ENCODE peak calls at places on chromosomes 7 and 10, in five cellular contexts. P, H, D, G and R are unnamed samples.
A peak's percentile ranks its signal among the peaks of the same experiment; 100 is the strongest.

GRCh38 chr7:78734626-78735025 is 718.8 kb downstream of the MAGI2 start:
- DNase-seq in P (no peak), D (no peak), G (no peak), H (no peak), R (no peak)

GRCh38 chr7:92621026-92621540 is 30.9 kb upstream of the FAM133B start:
- DNase-seq in P (peak; percentile 76), G (peak; percentile 94), H (peak; percentile 84), D (peak; percentile 64), R (peak; percentile 55)

GRCh38 chr10:32112055-32112454 is 55.8 kb upstream of the KIF5B start:
- DNase-seq in D (no peak), H (no peak), P (no peak), G (peak; percentile 64), R (no peak)

GRCh38 chr10:89158446-89158845 is 48.7 kb downstream of the CH25H start:
- DNase-seq in P (no peak), H (no peak), G (peak; percentile 31), D (no peak), R (no peak)

GRCh38 chr10:95391570-95392249 is 100.9 kb upstream of the PDLIM1 start:
- DNase-seq in G (peak; percentile 46), D (no peak), H (peak; percentile 78), P (no peak), R (peak; percentile 28)

GRCh38 chr7:158067931-158068482 is 519.6 kb downstream of the PTPRN2 start:
- DNase-seq in G (no peak), D (no peak), P (no peak), H (no peak), R (no peak)

GRCh38 chr7:48511021-48511579 is 339.8 kb downstream of the ABCA13 start:
- DNase-seq in H (no peak), D (no peak), P (peak; percentile 15), G (no peak), R (no peak)

GRCh38 chr7:74306737-74307469 is 17.7 kb downstream of the CLIP2 start:
- DNase-seq in H (no peak), P (peak; percentile 81), G (peak; percentile 85), D (no peak), R (peak; percentile 31)

GRCh38 chr10:86756511-86757109 is at the start of gene BMPR1A:
- DNase-seq in G (peak; percentile 86), D (no peak), H (peak; percentile 67), P (peak; percentile 90), R (peak; percentile 88)

GRCh38 chr10:110226926-110227641 is 19.7 kb downstream of the MXI1 start:
- DNase-seq in D (peak; percentile 62), H (peak; percentile 70), P (peak; percentile 72), G (peak; percentile 19), R (peak; percentile 81)

GRCh38 chr10:63115732-63116383 is 17.3 kb upstream of the NRBF2 start:
- DNase-seq in D (no peak), G (peak; percentile 75), H (peak; percentile 48), P (peak; percentile 83), R (peak; percentile 85)

GRCh38 chr7:31776616-31777015 is 89.6 kb downstream of the PPP1R17 start:
- DNase-seq in H (no peak), D (no peak), P (no peak), G (peak; percentile 84), R (no peak)

GRCh38 chr10:28788252-28788651 is 110.9 kb downstream of the BAMBI start:
- DNase-seq in H (no peak), P (no peak), D (no peak), G (no peak), R (no peak)

GRCh38 chr10:986881-987634 is 1.2 kb upstream of the GTPBP4 start:
- DNase-seq in D (no peak), H (no peak), P (no peak), G (peak; percentile 86), R (no peak)

GRCh38 chr7:11910253-11910652 is 78.3 kb upstream of the THSD7A start:
- DNase-seq in H (no peak), P (no peak), D (no peak), G (no peak), R (no peak)

GRCh38 chr7:29319719-29320521 is 125.3 kb downstream of the CHN2 start:
- DNase-seq in G (no peak), P (peak; percentile 29), D (no peak), H (no peak), R (no peak)

GRCh38 chr7:76383089-76383944 is 24.5 kb upstream of the YWHAG start:
- DNase-seq in H (no peak), P (peak; percentile 61), G (no peak), D (no peak), R (no peak)

GRCh38 chr7:84949067-84949466 is 237.8 kb downstream of the SEMA3D start:
- DNase-seq in H (no peak), D (no peak), P (no peak), G (peak; percentile 8), R (no peak)

GRCh38 chr10:51422311-51423120 is 276.9 kb downstream of the CSTF2T start:
- DNase-seq in P (peak; percentile 83), G (peak; percentile 76), H (peak; percentile 71), D (no peak), R (peak; percentile 72)

GRCh38 chr7:76400248-76400647 is 9.2 kb downstream of the SSC4D start:
- DNase-seq in D (no peak), G (no peak), H (no peak), P (no peak), R (no peak)

GRCh38 chr7:142025896-142026295 is 30.2 kb downstream of the MGAM start:
- DNase-seq in P (no peak), D (no peak), G (no peak), H (no peak), R (no peak)

GRCh38 chr10:55024718-55025117 is 223.7 kb upstream of the PCDH15 start:
- DNase-seq in D (no peak), H (peak; percentile 8), P (peak; percentile 28), G (no peak), R (peak; percentile 21)

GRCh38 chr10:89845541-89846275 is 144.3 kb downstream of the KIF20B start:
- DNase-seq in H (no peak), P (no peak), G (peak; percentile 52), D (no peak), R (no peak)

GRCh38 chr7:118079369-118079768 is 104.6 kb upstream of the LSM8 start:
- DNase-seq in G (peak; percentile 8), P (no peak), H (no peak), D (no peak), R (no peak)

GRCh38 chr7:121261207-121261884 is 67.5 kb upstream of the WNT16 start:
- DNase-seq in G (no peak), D (no peak), P (no peak), H (no peak), R (no peak)

GRCh38 chr7:108034586-108034985 is 31.6 kb upstream of the LAMB1 start:
- DNase-seq in P (no peak), D (no peak), H (peak; percentile 41), G (no peak), R (peak; percentile 79)

DNA sequence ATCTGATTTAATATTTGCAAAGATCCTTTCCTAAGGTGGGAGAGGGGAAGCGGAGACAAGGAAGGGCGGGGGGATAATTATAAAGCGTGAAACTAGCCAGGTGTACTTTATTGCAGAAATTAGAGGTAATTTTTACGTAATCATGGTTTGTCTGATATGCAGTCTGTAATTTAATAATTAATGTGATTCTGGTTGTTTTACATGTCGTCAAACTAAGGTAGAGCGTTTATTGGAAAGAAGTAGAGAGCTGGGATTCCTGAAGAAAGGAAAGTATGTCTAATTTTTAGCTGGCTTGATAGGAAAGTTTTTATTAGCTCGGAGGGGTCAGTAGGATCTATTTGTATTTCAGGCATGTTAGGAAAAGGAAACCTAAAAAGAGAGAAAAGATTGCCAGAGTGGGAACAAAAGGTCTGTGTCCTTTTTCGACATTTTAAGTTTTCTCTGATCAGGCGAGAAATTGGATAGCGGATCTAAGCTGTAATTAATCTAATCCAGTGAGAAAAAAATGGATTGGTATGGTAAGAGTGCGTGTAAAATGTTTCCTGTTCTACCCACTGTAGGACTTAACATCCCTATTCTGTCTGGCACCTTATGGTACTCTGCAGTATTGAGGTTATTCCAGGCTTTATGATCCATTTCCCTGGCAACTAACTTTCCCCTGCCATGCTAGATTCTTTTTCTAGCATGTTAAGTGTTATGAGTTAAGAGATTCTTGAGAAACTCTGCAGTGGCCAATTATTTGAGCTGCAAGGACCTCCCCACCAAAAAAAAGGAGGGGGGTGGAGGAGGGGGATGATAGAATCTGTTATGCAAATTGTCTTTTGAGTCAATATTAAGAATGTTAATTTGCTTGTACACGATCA is 1.4 kb downstream of the CELF2 start:
- DNase-seq in H (no peak), P (no peak), G (no peak), D (no peak), R (no peak)
- H3K4me3 ChIP-seq in H (peak overlapping the region; percentile 30), P (no peak overlapping the region), G (peak overlapping the region; percentile 87), D (no peak overlapping the region), R (peak overlapping the region; percentile 63)

GRCh38 chr7:55526329-55526728 is 46.0 kb downstream of the VOPP1 start:
- DNase-seq in D (no peak), P (no peak), H (no peak), G (no peak), R (no peak)
- H3K4me1 ChIP-seq in D (no peaks in the 10 kb centered on the region), P (no peaks in the 10 kb centered on the region), H (no peaks in the 10 kb centered on the region), G (peaks cover 2% of the 10 kb centered on the region), R (no peaks in the 10 kb centered on the region)

DNA sequence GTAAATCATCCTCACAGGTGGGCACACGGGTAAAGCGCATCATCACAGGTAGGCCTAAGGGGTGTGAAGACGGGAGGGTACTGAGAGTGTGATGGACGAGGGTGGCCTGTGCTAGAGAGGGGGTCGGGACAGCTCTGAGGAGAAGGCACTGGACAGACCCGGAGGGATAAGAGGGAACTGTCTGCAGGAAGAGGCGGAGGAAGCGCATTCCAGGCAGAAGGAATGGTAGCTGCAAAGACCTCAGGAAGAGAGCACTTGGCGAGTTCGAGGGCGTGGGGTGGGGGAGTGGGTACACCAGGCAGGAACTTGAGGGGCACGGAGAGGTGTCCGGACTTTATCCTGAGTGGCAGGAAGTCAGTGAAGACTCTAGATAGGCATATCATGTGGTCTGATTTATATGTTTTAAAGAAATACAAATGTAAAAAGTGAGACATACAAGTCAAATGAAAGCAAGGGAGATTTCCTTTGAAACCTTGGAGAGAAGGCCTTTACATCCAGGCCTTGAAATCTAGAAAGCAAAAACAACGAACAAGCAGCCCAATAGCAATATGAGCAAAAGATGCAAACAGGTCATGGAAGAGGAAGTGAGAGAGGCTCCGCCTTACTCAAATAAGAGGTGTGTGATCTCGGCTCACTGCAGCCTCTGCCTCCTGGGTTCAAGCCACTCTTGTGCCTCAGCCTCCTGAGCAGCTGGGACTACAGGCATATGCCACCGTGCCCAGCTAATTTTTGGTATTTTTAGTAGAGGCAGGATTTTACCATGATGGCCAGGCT is 3.6 kb downstream of the LHPP start:
- DNase-seq in D (no peak), H (no peak), P (no peak), G (no peak), R (no peak)
- H3K4me3 ChIP-seq in D (no peak overlapping the region), H (no peak overlapping the region), P (no peak overlapping the region), G (no peak overlapping the region), R (no peak overlapping the region)

DNA sequence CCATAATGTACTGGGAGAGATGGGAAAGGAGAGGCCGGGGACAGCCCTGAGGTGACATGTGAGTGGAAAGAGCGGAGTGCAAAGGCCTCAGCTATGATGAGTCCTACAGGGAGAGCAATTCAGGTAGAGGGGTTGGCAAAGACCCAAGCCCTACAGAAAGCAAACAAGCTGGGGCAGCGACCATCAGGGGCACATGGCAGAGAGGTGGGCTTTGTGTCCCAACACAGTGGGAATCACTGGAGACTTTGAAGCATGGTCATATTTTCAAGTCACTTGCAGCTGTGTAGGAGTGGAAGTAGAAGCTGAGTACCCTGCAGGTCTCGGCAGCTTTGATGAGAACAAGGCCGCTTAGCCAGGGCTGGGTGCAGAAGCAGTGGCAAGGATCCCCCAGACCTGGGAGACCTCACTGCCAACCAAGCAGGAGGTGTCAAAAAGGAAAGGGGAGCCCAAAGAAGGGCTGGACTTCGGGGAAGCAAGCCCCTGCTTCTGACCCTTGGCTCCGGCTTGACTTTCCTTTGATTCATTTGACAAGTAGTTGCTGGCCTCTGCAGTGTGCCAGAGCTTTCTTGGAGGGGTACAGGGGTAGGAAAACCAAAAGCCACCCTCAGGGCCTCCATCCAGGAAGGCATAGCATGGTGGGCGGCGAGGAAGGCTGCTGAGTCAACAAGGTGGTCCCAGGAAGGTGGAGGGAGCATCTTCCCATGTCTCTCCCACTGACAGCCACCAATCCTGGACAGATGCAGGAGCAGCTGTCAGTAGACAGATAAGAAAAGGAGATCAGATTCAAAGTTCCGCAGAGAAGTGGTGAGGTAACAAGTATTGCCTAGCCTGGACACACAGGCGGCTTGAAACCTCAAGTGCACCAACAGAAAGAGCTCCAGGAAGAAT is 1.9 kb upstream of the PGAM2 start:
- DNase-seq in G (no peak), H (no peak), D (no peak), P (no peak), R (no peak)
- H3K4me1 ChIP-seq in G (peaks cover 14% of the 10 kb centered on the region), H (peaks cover 4% of the 10 kb centered on the region), D (peaks cover 33% of the 10 kb centered on the region), P (peaks cover 25% of the 10 kb centered on the region), R (peaks cover 26% of the 10 kb centered on the region)